ENCODE peak calls at places on chromosomes 1 and 21, in six cellular contexts. S is NCI-H460; H is epithelial cell of esophagus; D is left colon; Z is fibroblast of mammary gland; B is stimulated activated CD4-positive, alpha-beta T cell treated with anti-CD3 and anti-CD28 coated beads, Interleukin-4, amount 100 ng/mL, for 4 hours. U is an unnamed sample.

GRCh38 chr1:226607268-226607660 is 58.7 kb downstream of the STUM start:
- DNase-seq in S (no peak), Z (no peak), D (no peak), B (no peak), H (no peak), U (no peak)

GRCh38 chr1:201937624-201938212 is 8.6 kb downstream of the LMOD1 start:
- DNase-seq in D (no peak), Z (peak; percentile 78), H (peak; percentile 61), S (no peak), B (no peak), U (peak; percentile 74)

GRCh38 chr1:6488602-6489382 is 2.7 kb downstream of the PLEKHG5 start:
- DNase-seq in D (peak; percentile 78), Z (no peak), H (peak; percentile 98), B (no peak), S (no peak), U (no peak)

GRCh38 chr1:240149488-240150094 is 57.9 kb downstream of the FMN2 start:
- DNase-seq in Z (peak; percentile 48), S (peak; percentile 48), B (no peak), H (peak; percentile 30), D (no peak), U (peak; percentile 29)

GRCh38 chr1:38029081-38029681 is 16.6 kb downstream of the UTP11 start:
- DNase-seq in Z (peak; percentile 44), D (no peak), B (no peak), H (no peak), S (no peak), U (no peak)

GRCh38 chr1:38783659-38784229 is 75.8 kb downstream of the RRAGC start:
- DNase-seq in Z (no peak), H (no peak), B (no peak), S (no peak), D (no peak), U (no peak)

GRCh38 chr21:36539434-36540150 is 59.7 kb upstream of the CLDN14 start:
- DNase-seq in H (no peak), B (no peak), D (no peak), S (no peak), Z (no peak), U (no peak)

GRCh38 chr1:81174811-81175476 is 625.8 kb upstream of the ADGRL2 start:
- DNase-seq in H (peak; percentile 99), D (no peak), B (no peak), Z (peak; percentile 59), S (no peak), U (no peak)

GRCh38 chr1:21869620-21870121 is 57.6 kb downstream of the LDLRAD2 start:
- DNase-seq in H (peak; percentile 95), S (peak; percentile 69), B (no peak), Z (peak; percentile 85), D (peak; percentile 73), U (peak; percentile 83)

GRCh38 chr21:42222821-42223390 is 4.0 kb downstream of the ABCG1 start:
- DNase-seq in D (no peak), B (no peak), Z (no peak), S (no peak), H (no peak), U (no peak)

GRCh38 chr1:221435510-221435909 is 306.4 kb downstream of the DUSP10 start:
- DNase-seq in B (no peak), D (no peak), Z (peak; percentile 78), H (peak; percentile 57), S (peak; percentile 57), U (peak; percentile 76)

GRCh38 chr1:223075834-223076233 is 67.2 kb downstream of the TLR5 start:
- DNase-seq in D (no peak), B (no peak), H (no peak), Z (no peak), S (no peak), U (no peak)

GRCh38 chr1:151923422-151923821 is 14.1 kb upstream of the THEM4 start:
- DNase-seq in D (no peak), S (no peak), H (no peak), Z (no peak), B (no peak), U (no peak)

GRCh38 chr1:48003741-48004503 is 6.7 kb upstream of the TRABD2B start:
- DNase-seq in S (no peak), Z (no peak), B (no peak), D (peak; percentile 48), H (no peak), U (no peak)